ENCODE peak calls at places on chromosomes 3 and 15, in four cellular contexts. F, Y, G and O are unnamed samples.

GRCh38 chr15:71060983-71061382 is 54.3 kb upstream of the THSD4 start:
- DNase-seq in F (no peak), G (no peak), Y (no peak), O (no peak)

GRCh38 chr15:101204744-101205535 is 46.9 kb downstream of the CHSY1 start:
- DNase-seq in G (no peak), F (no peak), Y (no peak), O (no peak)

GRCh38 chr3:149936812-149937230 is 33.9 kb downstream of the PFN2 start:
- DNase-seq in Y (no peak), F (peak), G (peak), O (peak)

GRCh38 chr3:187593347-187593850 is 76.8 kb downstream of the SST start:
- DNase-seq in G (no peak), F (no peak), Y (no peak), O (no peak)

GRCh38 chr15:70378126-70379031 is 280.7 kb upstream of the TLE3 start:
- DNase-seq in F (no peak), G (no peak), Y (no peak), O (no peak)

GRCh38 chr3:43071313-43071893 is 34.5 kb downstream of the POMGNT2 start:
- DNase-seq in Y (no peak), F (no peak), G (no peak), O (no peak)

GRCh38 chr3:30657914-30658313 is 51.5 kb downstream of the TGFBR2 start:
- DNase-seq in Y (no peak), G (no peak), F (no peak), O (no peak)

GRCh38 chr3:195013411-195013810 is 257.5 kb downstream of the XXYLT1 start:
- DNase-seq in G (no peak), Y (no peak), F (no peak), O (no peak)

GRCh38 chr15:88091444-88092016 is 165.0 kb downstream of the NTRK3 start:
- DNase-seq in F (no peak), Y (no peak), G (no peak), O (no peak)

GRCh38 chr15:71800835-71801745 is 9.3 kb upstream of the NR2E3 start:
- DNase-seq in F (peak), G (peak), Y (no peak), O (peak)

GRCh38 chr3:39533226-39533625 is 65.7 kb downstream of the MOBP start:
- DNase-seq in F (no peak), G (no peak), Y (no peak), O (no peak)

GRCh38 chr3:184380210-184380626 is 364 bp downstream of the CHRD start:
- DNase-seq in Y (peak), F (no peak), G (no peak), O (peak)

GRCh38 chr3:183584914-183585280 is 29.4 kb upstream of the KLHL6 start:
- DNase-seq in G (no peak), Y (no peak), F (no peak), O (no peak)

GRCh38 chr3:90010341-90010740 is 902.9 kb downstream of the EPHA3 start:
- DNase-seq in Y (no peak), G (no peak), F (peak), O (no peak)

GRCh38 chr15:75202251-75203016 is 752 bp downstream of the C15orf39 start:
- DNase-seq in F (peak), Y (peak), G (peak), O (no peak)